ENCODE peak calls at places on chromosomes 2 and 18, in ten cellular contexts. A is NCI-H524 treated with DMSO at 0.1 percent for 48 hours; B is naive B cell; C is stimulated activated CD8-positive, alpha-beta memory T cell treated with anti-CD3 and anti-CD28 coated beads, Interleukin-4, amount 100 ng/mL, for 24 hours; V is activated T-helper 9 cell treated with anti-CD3 and anti-CD28 coated beads, Interleukin-2, amount 50 U/mL, for 16 hours; Z is GM04503; G is stimulated activated CD4-positive, alpha-beta T cell treated with anti-CD3 and anti-CD28 coated beads, Interleukin-15, amount 100 ng/mL, for 24 hours; O is AG09309; R is fibroblast of pulmonary artery; K is T1000. D is an unnamed sample.

GRCh38 chr2:178420463-178420990 is 30.4 kb downstream of the PRKRA start:
- DNase-seq in A (no peak), G (no peak), V (no peak), B (no peak), C (no peak), R (no peak), O (no peak), Z (no peak), K (no peak), D (no peak)

GRCh38 chr2:70479816-70480215 is 73.8 kb downstream of the TGFA start:
- DNase-seq in C (no peak), G (no peak), O (no peak), A (no peak), R (no peak), Z (no peak), V (no peak), K (no peak), B (no peak), D (no peak)

GRCh38 chr18:23032030-23032582 is 99.0 kb downstream of the RBBP8 start:
- DNase-seq in A (no peak), G (no peak), V (no peak), Z (peak), C (no peak), R (peak), K (no peak), B (no peak), O (peak), D (no peak)

GRCh38 chr18:68796936-68797690 is 767 bp upstream of the CCDC102B start:
- DNase-seq in V (no peak), O (peak), Z (peak), B (no peak), G (no peak), K (no peak), A (no peak), C (no peak), R (peak), D (no peak)

GRCh38 chr2:108074945-108075344 is 88.6 kb downstream of the SLC5A7 start:
- DNase-seq in A (peak), Z (no peak), R (no peak), K (no peak), O (no peak), C (no peak), G (no peak), V (no peak), B (no peak), D (no peak)

GRCh38 chr2:108407864-108408729 is 30.3 kb downstream of the SULT1C4 start:
- DNase-seq in B (no peak), R (no peak), O (no peak), V (no peak), A (no peak), Z (no peak), C (no peak), K (no peak), G (no peak), D (no peak)

GRCh38 chr2:218853766-218854165 is 5.8 kb upstream of the WNT6 start:
- DNase-seq in R (peak), V (no peak), B (no peak), Z (no peak), K (no peak), A (no peak), C (no peak), O (no peak), G (no peak), D (no peak)

GRCh38 chr2:28393115-28393836 is 618 bp downstream of the FOSL2 start:
- DNase-seq in G (peak), R (peak), V (peak), C (peak), K (no peak), Z (no peak), B (peak), O (no peak), A (no peak), D (peak)

GRCh38 chr2:185239491-185239890 is 499.1 kb upstream of the FSIP2 start:
- DNase-seq in R (no peak), A (no peak), O (no peak), V (no peak), K (no peak), C (no peak), G (no peak), B (no peak), Z (no peak), D (no peak)

GRCh38 chr2:178530625-178531142 is 50.4 kb downstream of the PLEKHA3 start:
- DNase-seq in K (no peak), V (peak), Z (no peak), R (no peak), B (peak), C (no peak), O (no peak), A (no peak), G (peak), D (no peak)

GRCh38 chr18:39721712-39722111 is 2156.1 kb upstream of the CELF4 start:
- DNase-seq in Z (no peak), C (no peak), K (no peak), R (no peak), G (no peak), V (no peak), O (no peak), A (no peak), B (no peak), D (no peak)

GRCh38 chr2:215218587-215219577 is 80.5 kb upstream of the ABCA12 start:
- DNase-seq in Z (no peak), K (no peak), C (no peak), O (no peak), G (no peak), V (no peak), B (no peak), R (peak), A (no peak), D (no peak)

GRCh38 chr2:217892560-217892959 is 110.2 kb downstream of the TNS1 start:
- DNase-seq in A (no peak), V (no peak), G (no peak), Z (no peak), K (no peak), B (no peak), O (no peak), C (no peak), R (no peak), D (no peak)

GRCh38 chr18:31598021-31598805 is 6.5 kb downstream of the TTR start:
- DNase-seq in G (no peak), A (no peak), R (no peak), O (no peak), B (no peak), C (no peak), K (no peak), V (no peak), Z (peak), D (no peak)

GRCh38 chr2:128510701-128511100 is 192.0 kb upstream of the HS6ST1 start:
- DNase-seq in R (peak), Z (peak), G (no peak), O (peak), C (no peak), B (no peak), A (no peak), K (no peak), V (no peak), D (no peak)

GRCh38 chr2:86744152-86744551 is 24.1 kb downstream of the RMND5A start:
- DNase-seq in V (no peak), C (no peak), A (no peak), K (no peak), B (no peak), O (no peak), G (no peak), R (no peak), Z (no peak), D (no peak)

GRCh38 chr2:117763806-117764205 is 50.7 kb upstream of the DDX18 start:
- DNase-seq in O (no peak), R (no peak), K (no peak), B (no peak), V (no peak), C (no peak), G (no peak), Z (no peak), A (no peak), D (no peak)

GRCh38 chr2:7027961-7028655 is 110.9 kb downstream of the RNF144A start:
- DNase-seq in O (no peak), Z (no peak), A (no peak), K (no peak), V (no peak), R (no peak), C (no peak), B (no peak), G (no peak), D (no peak)

GRCh38 chr18:12911025-12911927 is 27.2 kb upstream of the PTPN2 start:
- DNase-seq in R (peak), Z (no peak), O (no peak), K (no peak), G (peak), A (no peak), B (peak), V (peak), C (peak), D (no peak)

GRCh38 chr2:189835855-189836558 is 51.8 kb downstream of the PMS1 start:
- DNase-seq in B (no peak), A (no peak), O (no peak), G (no peak), R (no peak), Z (no peak), C (no peak), K (no peak), V (no peak), D (no peak)